ENCODE peak calls at places on chromosomes 12 and 14, in seven cellular contexts. One of them, this sample, is unnamed.

GRCh38 chr12:76049575-76050251 is 18.1 kb upstream of the PHLDA1 start:
- DNase-seq in stimulated activated CD8-positive, alpha-beta memory T cell treated with anti-CD3 and anti-CD28 coated beads, Interleukin-4, amount 100 ng/mL, for 24 hours: no peak
- DNase-seq in SK-N-SH: no peak
- DNase-seq in tibial artery: no peak
- DNase-seq in transverse colon: no peak
- DNase-seq in stimulated activated CD4-positive, alpha-beta T cell treated with anti-CD3 and anti-CD28 coated beads, Interleukin-2, amount 100 ng/mL, for 48 hours: no peak
- DNase-seq in activated naive CD8-positive, alpha-beta T cell treated with anti-CD3 and anti-CD28 coated beads, Interleukin-2, amount 50 U/mL, for 16 hours: no peak
- DNase-seq in this sample: no peak

GRCh38 chr12:71661977-71662522 is 1.6 kb downstream of the ZFC3H1 start:
- DNase-seq in tibial artery: no peak
- DNase-seq in stimulated activated CD8-positive, alpha-beta memory T cell treated with anti-CD3 and anti-CD28 coated beads, Interleukin-4, amount 100 ng/mL, for 24 hours: no peak
- DNase-seq in transverse colon: no peak
- DNase-seq in activated naive CD8-positive, alpha-beta T cell treated with anti-CD3 and anti-CD28 coated beads, Interleukin-2, amount 50 U/mL, for 16 hours: no peak
- DNase-seq in SK-N-SH: no peak
- DNase-seq in stimulated activated CD4-positive, alpha-beta T cell treated with anti-CD3 and anti-CD28 coated beads, Interleukin-2, amount 100 ng/mL, for 48 hours: no peak
- DNase-seq in this sample: no peak

GRCh38 chr12:5473076-5473475 is 41.2 kb downstream of the NTF3 start:
- DNase-seq in stimulated activated CD8-positive, alpha-beta memory T cell treated with anti-CD3 and anti-CD28 coated beads, Interleukin-4, amount 100 ng/mL, for 24 hours: no peak
- DNase-seq in activated naive CD8-positive, alpha-beta T cell treated with anti-CD3 and anti-CD28 coated beads, Interleukin-2, amount 50 U/mL, for 16 hours: no peak
- DNase-seq in SK-N-SH: no peak
- DNase-seq in stimulated activated CD4-positive, alpha-beta T cell treated with anti-CD3 and anti-CD28 coated beads, Interleukin-2, amount 100 ng/mL, for 48 hours: no peak
- DNase-seq in tibial artery: no peak
- DNase-seq in transverse colon: no peak
- DNase-seq in this sample: no peak

GRCh38 chr12:60255044-60255443 is 659.2 kb downstream of the SLC16A7 start:
- DNase-seq in activated naive CD8-positive, alpha-beta T cell treated with anti-CD3 and anti-CD28 coated beads, Interleukin-2, amount 50 U/mL, for 16 hours: no peak
- DNase-seq in stimulated activated CD8-positive, alpha-beta memory T cell treated with anti-CD3 and anti-CD28 coated beads, Interleukin-4, amount 100 ng/mL, for 24 hours: no peak
- DNase-seq in SK-N-SH: no peak
- DNase-seq in stimulated activated CD4-positive, alpha-beta T cell treated with anti-CD3 and anti-CD28 coated beads, Interleukin-2, amount 100 ng/mL, for 48 hours: no peak
- DNase-seq in tibial artery: no peak
- DNase-seq in transverse colon: no peak
- DNase-seq in this sample: no peak

GRCh38 chr12:86666311-86666710 is 410.1 kb upstream of the MGAT4C start:
- DNase-seq in SK-N-SH: no peak
- DNase-seq in activated naive CD8-positive, alpha-beta T cell treated with anti-CD3 and anti-CD28 coated beads, Interleukin-2, amount 50 U/mL, for 16 hours: no peak
- DNase-seq in transverse colon: no peak
- DNase-seq in stimulated activated CD4-positive, alpha-beta T cell treated with anti-CD3 and anti-CD28 coated beads, Interleukin-2, amount 100 ng/mL, for 48 hours: no peak
- DNase-seq in stimulated activated CD8-positive, alpha-beta memory T cell treated with anti-CD3 and anti-CD28 coated beads, Interleukin-4, amount 100 ng/mL, for 24 hours: no peak
- DNase-seq in tibial artery: no peak
- DNase-seq in this sample: no peak

GRCh38 chr12:113467514-113468364 is 3.9 kb downstream of the LHX5 start:
- DNase-seq in activated naive CD8-positive, alpha-beta T cell treated with anti-CD3 and anti-CD28 coated beads, Interleukin-2, amount 50 U/mL, for 16 hours: no peak
- DNase-seq in stimulated activated CD4-positive, alpha-beta T cell treated with anti-CD3 and anti-CD28 coated beads, Interleukin-2, amount 100 ng/mL, for 48 hours: no peak
- DNase-seq in SK-N-SH: peak; percentile 29
- DNase-seq in transverse colon: no peak
- DNase-seq in tibial artery: no peak
- DNase-seq in stimulated activated CD8-positive, alpha-beta memory T cell treated with anti-CD3 and anti-CD28 coated beads, Interleukin-4, amount 100 ng/mL, for 24 hours: no peak
- DNase-seq in this sample: no peak

GRCh38 chr14:23454445-23454856 is 15.1 kb upstream of the NGDN start:
- DNase-seq in tibial artery: no peak
- DNase-seq in stimulated activated CD8-positive, alpha-beta memory T cell treated with anti-CD3 and anti-CD28 coated beads, Interleukin-4, amount 100 ng/mL, for 24 hours: no peak
- DNase-seq in stimulated activated CD4-positive, alpha-beta T cell treated with anti-CD3 and anti-CD28 coated beads, Interleukin-2, amount 100 ng/mL, for 48 hours: no peak
- DNase-seq in activated naive CD8-positive, alpha-beta T cell treated with anti-CD3 and anti-CD28 coated beads, Interleukin-2, amount 50 U/mL, for 16 hours: no peak
- DNase-seq in SK-N-SH: no peak
- DNase-seq in transverse colon: no peak
- DNase-seq in this sample: no peak

GRCh38 chr14:102782974-102783373 is 5.7 kb downstream of the TRAF3 start:
- DNase-seq in stimulated activated CD4-positive, alpha-beta T cell treated with anti-CD3 and anti-CD28 coated beads, Interleukin-2, amount 100 ng/mL, for 48 hours: no peak
- DNase-seq in transverse colon: no peak
- DNase-seq in activated naive CD8-positive, alpha-beta T cell treated with anti-CD3 and anti-CD28 coated beads, Interleukin-2, amount 50 U/mL, for 16 hours: no peak
- DNase-seq in SK-N-SH: no peak
- DNase-seq in stimulated activated CD8-positive, alpha-beta memory T cell treated with anti-CD3 and anti-CD28 coated beads, Interleukin-4, amount 100 ng/mL, for 24 hours: no peak
- DNase-seq in tibial artery: no peak
- DNase-seq in this sample: no peak

GRCh38 chr12:110932048-110932447 is 11.7 kb upstream of the MYL2 start:
- DNase-seq in stimulated activated CD4-positive, alpha-beta T cell treated with anti-CD3 and anti-CD28 coated beads, Interleukin-2, amount 100 ng/mL, for 48 hours: no peak
- DNase-seq in transverse colon: no peak
- DNase-seq in tibial artery: no peak
- DNase-seq in stimulated activated CD8-positive, alpha-beta memory T cell treated with anti-CD3 and anti-CD28 coated beads, Interleukin-4, amount 100 ng/mL, for 24 hours: no peak
- DNase-seq in activated naive CD8-positive, alpha-beta T cell treated with anti-CD3 and anti-CD28 coated beads, Interleukin-2, amount 50 U/mL, for 16 hours: no peak
- DNase-seq in SK-N-SH: peak; percentile 40
- DNase-seq in this sample: no peak

GRCh38 chr14:35438910-35439713 is 34.6 kb upstream of the NFKBIA start:
- DNase-seq in stimulated activated CD4-positive, alpha-beta T cell treated with anti-CD3 and anti-CD28 coated beads, Interleukin-2, amount 100 ng/mL, for 48 hours: no peak
- DNase-seq in stimulated activated CD8-positive, alpha-beta memory T cell treated with anti-CD3 and anti-CD28 coated beads, Interleukin-4, amount 100 ng/mL, for 24 hours: no peak
- DNase-seq in activated naive CD8-positive, alpha-beta T cell treated with anti-CD3 and anti-CD28 coated beads, Interleukin-2, amount 50 U/mL, for 16 hours: no peak
- DNase-seq in tibial artery: no peak
- DNase-seq in transverse colon: no peak
- DNase-seq in SK-N-SH: peak; percentile 19
- DNase-seq in this sample: no peak

GRCh38 chr14:55133416-55133815 is 4.4 kb downstream of the LGALS3 start:
- DNase-seq in transverse colon: no peak
- DNase-seq in stimulated activated CD8-positive, alpha-beta memory T cell treated with anti-CD3 and anti-CD28 coated beads, Interleukin-4, amount 100 ng/mL, for 24 hours: no peak
- DNase-seq in SK-N-SH: peak; percentile 63
- DNase-seq in activated naive CD8-positive, alpha-beta T cell treated with anti-CD3 and anti-CD28 coated beads, Interleukin-2, amount 50 U/mL, for 16 hours: no peak
- DNase-seq in tibial artery: no peak
- DNase-seq in stimulated activated CD4-positive, alpha-beta T cell treated with anti-CD3 and anti-CD28 coated beads, Interleukin-2, amount 100 ng/mL, for 48 hours: no peak
- DNase-seq in this sample: no peak

This sample was measured in pons.